ENCODE peak calls at places on chromosomes 12 and 14, in six cellular contexts. U is DND-41, H is right lobe of liver, D is IMR-90, A is right atrium auricular region, I is trophoblast cell. O is an unnamed sample. For H3K9me3, the result is how much of the 10 kb centered on the place peaks cover.

GRCh38 chr14:55389330-55389729 is 22.3 kb downstream of the ATG14 start:
- DNase-seq in U (no peak), H (no peak), D (peak), A (no peak), I (no peak), O (no peak)

GRCh38 chr14:61258985-61259384 is 22.2 kb downstream of the TMEM30B start:
- DNase-seq in U (no peak), H (no peak), D (peak), A (no peak), I (no peak), O (no peak)

GRCh38 chr14:97791072-97791471 is 993.9 kb downstream of the VRK1 start:
- DNase-seq in U (no peak), H (no peak), D (no peak), A (no peak), I (no peak), O (no peak)

GRCh38 chr14:22390824-22391461 is 198.1 kb downstream of the DAD1 start:
- DNase-seq in U (no peak), H (no peak), D (no peak), A (no peak), I (peak), O (peak)

GRCh38 chr12:8697476-8698131 is at the start of gene RIMKLB:
- DNase-seq in U (peak), H (peak), D (peak), A (peak), I (peak), O (peak)

GRCh38 chr12:109467978-109468676 is 9.0 kb downstream of the KCTD10 start:
- DNase-seq in U (no peak), H (no peak), D (no peak), A (no peak), I (no peak), O (no peak)

GRCh38 chr14:105531088-105531957 is 4.9 kb downstream of the TMEM121 start:
- DNase-seq in U (no peak), H (no peak), D (no peak), A (no peak), I (no peak), O (no peak)

GRCh38 chr14:77151918-77152588 is 10.5 kb upstream of the ZDHHC22 start:
- DNase-seq in U (no peak), H (no peak), D (peak), A (no peak), I (peak), O (no peak)

GRCh38 chr14:90760591-90761316 is 55.5 kb downstream of the TTC7B start:
- DNase-seq in U (no peak), H (no peak), D (peak), A (peak), I (peak), O (no peak)

GRCh38 chr12:51705450-51705849 is 114.4 kb downstream of the SCN8A start:
- DNase-seq in U (no peak), H (no peak), D (peak), A (no peak), I (no peak), O (no peak)

GRCh38 chr12:109624467-109624866 is 50.9 kb downstream of the MVK start:
- DNase-seq in U (no peak), H (no peak), D (no peak), A (no peak), I (no peak), O (no peak)

GRCh38 chr12:123705935-123706334 is 6.2 kb upstream of the ATP6V0A2 start:
- DNase-seq in U (no peak), H (no peak), D (no peak), A (no peak), I (no peak), O (no peak)

GRCh38 chr14:51704465-51705050 is 52.8 kb downstream of the FRMD6 start:
- DNase-seq in U (no peak), H (no peak), D (no peak), A (no peak), I (no peak), O (no peak)

GRCh38 chr14:22427771-22428228 is 161.2 kb downstream of the DAD1 start:
- DNase-seq in U (no peak), H (no peak), D (peak), A (peak), I (peak), O (no peak)

GRCh38 chr12:129467749-129468148 is 436.1 kb downstream of the TMEM132D start:
- DNase-seq in U (no peak), H (no peak), D (no peak), A (no peak), I (no peak), O (no peak)

GRCh38 chr14:59769586-59769985 is 101.0 kb downstream of the RTN1 start:
- DNase-seq in U (no peak), H (no peak), D (no peak), A (no peak), I (no peak), O (no peak)

GRCh38 chr12:131321988-131322387 is 368.3 kb downstream of the ADGRD1 start:
- DNase-seq in U (no peak), H (no peak), D (no peak), A (no peak), I (no peak), O (no peak)
- H3K9me3 ChIP-seq in U (under half), H (under half), D (under half), A (under half), I (under half), O (under half)

GRCh38 chr12:125070661-125071390 is 5.6 kb downstream of the AACS start:
- DNase-seq in U (no peak), H (no peak), D (no peak), A (no peak), I (peak), O (no peak)

GRCh38 chr12:125068391-125068790 is 3.2 kb downstream of the AACS start:
- DNase-seq in U (no peak), H (no peak), D (no peak), A (no peak), I (peak), O (no peak)

GRCh38 chr12:125071456-125071855 is 6.2 kb downstream of the AACS start:
- DNase-seq in U (no peak), H (no peak), D (no peak), A (no peak), I (no peak), O (no peak)

GRCh38 chr12:125070117-125070516 is 4.9 kb downstream of the AACS start:
- DNase-seq in U (no peak), H (no peak), D (no peak), A (no peak), I (no peak), O (no peak)

DNA sequence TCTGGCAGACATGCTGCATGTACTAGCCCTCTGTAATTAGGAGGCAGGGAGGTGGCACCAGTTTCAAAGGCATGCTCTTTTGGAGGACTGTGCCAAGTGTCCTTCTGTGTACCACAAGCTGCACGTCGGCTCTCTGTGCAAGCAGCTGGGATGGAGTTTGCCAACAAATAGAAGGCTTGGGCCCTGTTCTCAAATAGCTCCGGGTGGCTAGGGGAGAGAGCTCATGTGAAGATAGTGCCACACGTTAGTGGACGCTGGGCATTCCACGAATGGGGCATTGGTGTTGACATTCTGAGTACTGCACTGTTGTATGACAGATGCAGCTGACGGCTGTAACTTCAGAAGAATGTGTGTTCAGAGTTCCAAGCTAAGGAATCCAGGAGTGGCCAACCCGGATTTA is 4.4 kb downstream of the AACS start:
- DNase-seq in U (no peak), H (no peak), D (no peak), A (no peak), I (peak), O (no peak)
- H3K9me3 ChIP-seq in U (under half), H (under half), D (under half), A (under half), I (under half), O (under half)

DNA sequence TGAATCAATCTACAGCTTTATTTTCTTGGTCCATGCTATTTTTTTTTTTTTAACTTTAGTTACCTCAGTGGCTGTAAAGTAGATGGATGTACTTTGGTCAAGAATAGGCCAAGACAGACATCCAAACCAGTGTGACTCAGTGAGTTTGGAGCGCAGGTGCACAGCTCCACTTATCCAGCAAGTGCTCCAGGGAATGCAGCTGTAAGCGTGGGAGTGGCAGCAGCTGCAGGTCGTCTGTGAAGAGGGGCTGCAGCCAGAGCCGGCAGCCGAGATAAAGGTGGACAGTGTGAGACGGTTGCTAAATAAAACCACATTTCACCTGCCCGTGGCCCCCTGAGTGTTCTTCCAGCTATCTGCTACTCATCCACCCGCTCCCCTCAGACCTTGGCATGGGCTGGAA is 1018.7 kb downstream of the AACS start:
- DNase-seq in U (no peak), H (no peak), D (no peak), A (no peak), I (peak), O (no peak)
- H3K9me3 ChIP-seq in U (under half), H (under half), D (under half), A (under half), I (under half), O (under half)

DNA sequence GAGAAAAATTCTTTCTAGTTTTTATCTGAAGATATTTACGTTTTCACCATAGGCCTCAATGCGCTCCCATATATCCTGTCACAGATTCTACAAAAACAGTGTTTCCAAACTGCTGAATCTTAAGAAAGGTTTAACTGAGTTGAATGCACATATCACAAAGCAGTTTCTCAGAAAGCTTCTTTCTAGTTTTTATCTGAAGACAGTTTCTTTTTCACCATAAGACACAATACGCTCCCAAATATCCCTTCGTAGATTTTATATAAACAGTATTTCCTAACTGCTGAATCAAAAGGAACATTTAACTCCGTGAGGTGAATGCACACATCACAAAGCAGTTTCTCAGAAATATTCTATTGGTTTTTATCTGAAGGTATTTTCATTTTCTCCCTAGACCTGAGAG is 385.5 kb downstream of the ALG10 start:
- DNase-seq in U (no peak), H (no peak), D (no peak), A (no peak), I (no peak), O (no peak)
- H3K9me3 ChIP-seq in U (under half), H (under half), D (under half), A (half or more), I (under half), O (half or more)

DNA sequence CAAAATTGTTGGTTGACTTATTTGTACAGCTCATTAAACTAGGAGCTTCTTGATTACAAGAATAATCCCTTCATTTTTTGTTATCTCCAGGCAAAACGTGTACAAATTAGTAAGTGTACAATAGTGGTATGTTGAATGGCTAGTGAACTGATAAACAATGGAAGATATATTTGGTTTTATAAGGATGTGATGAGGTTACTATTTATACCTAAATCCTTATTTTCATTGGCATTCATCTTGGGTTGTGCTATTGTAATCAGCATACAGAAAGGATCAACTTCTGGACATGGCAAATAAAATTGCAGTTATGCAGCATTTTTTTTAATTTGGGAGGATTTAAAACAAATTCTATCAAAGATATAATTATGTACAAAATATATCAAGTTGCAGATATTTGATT is 199.4 kb upstream of the GZMB start:
- DNase-seq in U (no peak), H (no peak), D (no peak), A (no peak), I (no peak), O (no peak)
- H3K9me3 ChIP-seq in U (under half), H (under half), D (under half), A (under half), I (under half), O (under half)

GRCh38 chr12:68939500-68939899 is 6.5 kb upstream of the CPM start:
- DNase-seq in U (no peak), H (no peak), D (no peak), A (no peak), I (peak), O (no peak)
- H3K9me3 ChIP-seq in U (under half), H (under half), D (under half), A (under half), I (under half), O (under half)

GRCh38 chr12:133234971-133235370 is 706 bp downstream of the ANHX start:
- DNase-seq in U (no peak), H (no peak), D (no peak), A (no peak), I (no peak), O (no peak)

GRCh38 chr12:133236144-133236543 is 467 bp upstream of the ANHX start:
- DNase-seq in U (no peak), H (no peak), D (no peak), A (no peak), I (no peak), O (no peak)

GRCh38 chr12:133236556-133236955 is 879 bp upstream of the ANHX start:
- DNase-seq in U (no peak), H (no peak), D (no peak), A (no peak), I (no peak), O (no peak)

GRCh38 chr12:133233993-133234564 is 1.6 kb downstream of the ANHX start:
- DNase-seq in U (no peak), H (no peak), D (no peak), A (no peak), I (no peak), O (no peak)

DNA sequence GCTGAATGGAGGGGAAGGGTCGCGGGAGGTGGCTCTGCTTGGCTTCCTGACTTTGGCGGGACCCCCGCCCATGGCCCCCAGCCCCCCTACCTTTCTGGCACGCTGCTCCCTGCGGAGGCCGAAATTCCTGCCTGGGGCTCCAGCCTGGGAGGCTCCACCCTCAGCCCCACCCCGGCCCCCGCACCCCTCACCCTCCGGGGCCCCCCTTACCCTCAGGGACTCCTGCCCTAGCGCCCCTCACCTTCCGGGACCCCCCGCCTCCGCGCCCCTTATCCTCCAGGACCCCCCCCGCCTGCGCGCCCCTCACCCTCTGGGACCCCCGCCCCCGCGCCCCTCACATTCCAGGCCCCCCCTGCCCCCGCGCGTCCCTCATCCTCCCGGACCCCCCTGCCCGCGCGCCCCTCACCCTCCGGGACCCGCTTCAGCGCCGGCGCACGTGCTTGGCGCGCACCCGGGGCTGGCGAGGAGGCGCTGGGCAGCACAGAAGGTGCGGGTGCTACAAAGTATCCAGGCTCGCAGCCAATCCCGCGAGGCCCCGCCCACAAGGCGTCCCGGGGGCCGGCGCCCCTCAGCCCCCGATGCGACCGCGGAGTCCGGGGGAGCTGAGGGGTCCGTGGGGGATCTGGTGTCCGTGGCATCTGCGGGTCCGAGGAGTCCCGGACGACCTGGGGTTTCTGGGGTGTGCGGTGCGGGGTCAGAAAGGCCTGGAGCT is at the start of gene ANHX:
- DNase-seq in U (no peak), H (no peak), D (no peak), A (no peak), I (no peak), O (no peak)
- H3K9me3 ChIP-seq in U (under half), H (under half), D (half or more), A (under half), I (half or more), O (half or more)

GRCh38 chr12:77835982-77836381 is 5.3 kb downstream of the NAV3 start:
- DNase-seq in U (no peak), H (no peak), D (no peak), A (no peak), I (no peak), O (no peak)
- H3K9me3 ChIP-seq in U (under half), H (under half), D (under half), A (under half), I (under half), O (under half)

GRCh38 chr14:88196925-88197324 is 126.1 kb downstream of the KCNK10 start:
- DNase-seq in U (no peak), H (no peak), D (no peak), A (no peak), I (no peak), O (no peak)
- H3K9me3 ChIP-seq in U (under half), H (under half), D (under half), A (under half), I (under half), O (under half)

DNA sequence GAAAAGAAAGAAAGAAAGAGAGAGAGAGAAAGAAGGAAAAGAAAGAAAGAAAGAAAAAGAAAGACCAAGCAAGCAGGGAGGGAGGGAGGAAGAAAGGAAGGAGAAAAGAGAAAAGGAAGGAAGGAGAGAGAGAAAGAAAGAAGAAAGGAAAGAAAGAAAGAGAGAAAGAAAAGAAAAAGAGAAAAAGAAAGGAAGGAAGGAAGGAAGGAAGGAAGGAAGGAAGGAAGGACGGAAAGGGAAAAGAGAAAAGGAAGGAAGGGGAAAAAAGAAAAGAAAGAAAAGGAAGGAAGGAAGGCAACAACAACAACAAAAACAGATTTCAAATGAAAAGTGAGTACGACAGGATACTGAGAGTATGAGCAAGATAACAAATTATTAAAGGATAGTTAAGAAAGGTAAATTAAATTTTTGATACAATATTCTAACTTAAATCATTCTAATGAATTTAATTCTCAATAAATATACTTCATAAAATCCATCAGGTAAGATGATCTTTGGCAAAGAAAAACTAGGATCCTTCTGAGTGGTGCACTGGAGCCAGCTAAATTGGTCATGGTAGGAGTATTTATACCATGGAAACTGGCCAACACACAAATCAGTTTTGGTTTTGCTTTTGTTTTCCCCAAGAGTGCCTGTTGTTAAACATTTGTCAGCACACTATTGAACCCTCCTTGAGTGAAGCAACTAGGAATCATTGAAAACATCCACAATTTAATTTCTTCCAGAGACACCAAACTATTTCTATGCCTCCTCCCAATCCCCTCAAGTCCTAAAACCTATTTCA is 56.1 kb upstream of the DYRK2 start:
- DNase-seq in U (peak), H (no peak), D (peak), A (no peak), I (peak), O (no peak)
- H3K9me3 ChIP-seq in U (under half), H (under half), D (under half), A (under half), I (under half), O (under half)

O was measured in stomach.